ENCODE peak calls at places on chromosome 20, in ten cellular contexts. U is iPS-NIHi11; M is body of pancreas; H is activated CD4-positive, alpha-beta T cell treated with anti-CD3 and anti-CD28 coated beads, Interleukin-2, amount 50 U/mL, for 24 hours; K is LoVo; C is cardiac septum; Q is head of caudate nucleus; N is stimulated activated CD4-positive, alpha-beta T cell treated with anti-CD3 and anti-CD28 coated beads, TNF-alpha, amount 100 ng/mL, for 24 hours; S is NCI-H510A treated with DMSO at 0.1 percent for 48 hours; W is HEK293T. R is an unnamed sample.

GRCh38 chr20:41139227-41140093 is 2.1 kb downstream of the PLCG1 start:
- DNase-seq in K (no peak), U (no peak), H (no peak), N (no peak), M (no peak), C (peak), S (no peak), W (no peak), Q (no peak), R (no peak)

GRCh38 chr20:53834044-53834442 is 236.4 kb downstream of the BCAS1 start:
- DNase-seq in Q (no peak), W (no peak), K (peak), U (no peak), S (no peak), M (no peak), N (no peak), H (no peak), C (no peak), R (no peak)

GRCh38 chr20:33568378-33569289 is 78.7 kb downstream of the CBFA2T2 start:
- DNase-seq in C (no peak), S (peak), W (no peak), H (no peak), Q (peak), K (no peak), N (no peak), U (peak), M (peak), R (peak)

GRCh38 chr20:34891166-34892062 is 15.0 kb downstream of the ACSS2 start:
- DNase-seq in S (no peak), U (no peak), M (no peak), W (no peak), H (peak), C (no peak), Q (no peak), N (no peak), K (peak), R (no peak)

GRCh38 chr20:62875419-62876355 is 14.1 kb upstream of the TCFL5 start:
- DNase-seq in K (peak), N (no peak), W (peak), C (no peak), H (no peak), S (peak), M (peak), U (peak), Q (peak), R (peak)

GRCh38 chr20:35030136-35030535 is 62.5 kb downstream of the TRPC4AP start:
- DNase-seq in C (no peak), W (no peak), K (no peak), S (no peak), N (no peak), M (no peak), Q (no peak), U (no peak), H (no peak), R (no peak)

GRCh38 chr20:11355338-11355737 is 562.4 kb upstream of the BTBD3 start:
- DNase-seq in C (no peak), S (no peak), W (no peak), H (no peak), U (no peak), Q (no peak), M (no peak), N (no peak), K (no peak), R (no peak)

GRCh38 chr20:2652724-2653510 is 485 bp downstream of the NOP56 start:
- DNase-seq in M (peak), Q (peak), N (peak), C (peak), U (peak), H (peak), K (no peak), W (peak), S (peak), R (no peak)

GRCh38 chr20:52481443-52481842 is 289.9 kb upstream of the ZFP64 start:
- DNase-seq in C (no peak), U (no peak), N (no peak), H (no peak), S (peak), Q (no peak), M (no peak), W (no peak), K (no peak), R (no peak)

GRCh38 chr20:49483706-49484101 is 1.2 kb upstream of the KCNB1 start:
- DNase-seq in K (no peak), W (peak), C (no peak), N (no peak), M (no peak), U (peak), Q (no peak), S (peak), H (no peak), R (no peak)

GRCh38 chr20:48822879-48823385 is 4.9 kb downstream of the PREX1 start:
- DNase-seq in H (no peak), S (no peak), M (no peak), U (no peak), C (no peak), N (no peak), Q (no peak), W (no peak), K (no peak), R (no peak)

GRCh38 chr20:51416532-51417244 is 125.8 kb downstream of the NFATC2 start:
- DNase-seq in W (no peak), M (no peak), U (no peak), Q (no peak), K (no peak), N (no peak), C (no peak), H (no peak), S (no peak), R (no peak)

GRCh38 chr20:19849341-19850189 is 91.5 kb downstream of the RIN2 start:
- DNase-seq in K (no peak), Q (peak), S (no peak), M (no peak), U (no peak), W (no peak), N (no peak), H (no peak), C (no peak), R (no peak)

GRCh38 chr20:57087102-57087501 is 179.3 kb downstream of the BMP7 start:
- DNase-seq in Q (no peak), K (no peak), M (no peak), N (no peak), S (no peak), H (no peak), C (no peak), U (no peak), W (no peak), R (no peak)

GRCh38 chr20:17969884-17970409 is 1.1 kb downstream of the MGME1 start:
- DNase-seq in N (no peak), H (no peak), S (no peak), C (no peak), K (peak), W (no peak), M (peak), U (no peak), Q (no peak), R (peak)

GRCh38 chr20:24763386-24764026 is 185.6 kb upstream of the CST7 start:
- DNase-seq in N (no peak), K (no peak), H (no peak), S (no peak), Q (peak), C (peak), W (no peak), U (no peak), M (no peak), R (no peak)

GRCh38 chr20:49583669-49584417 is 15.9 kb upstream of the PTGIS start:
- DNase-seq in C (peak), U (no peak), N (no peak), K (peak), Q (no peak), W (no peak), H (no peak), M (peak), S (peak), R (no peak)

GRCh38 chr20:37846573-37846972 is 56.4 kb upstream of the VSTM2L start:
- DNase-seq in K (no peak), C (no peak), Q (no peak), S (peak), M (no peak), W (no peak), N (no peak), U (peak), H (no peak), R (peak)

GRCh38 chr20:23304616-23305015 is 46.0 kb upstream of the NXT1 start:
- DNase-seq in S (no peak), U (no peak), W (no peak), C (peak), N (no peak), K (no peak), H (no peak), M (no peak), Q (no peak), R (no peak)

R was measured in mesendoderm.